ENCODE peak calls at places on chromosomes 4 and X, in five cellular contexts. O, X, B, M and Z are unnamed samples.

GRCh38 chrX:48927125-48927524 is 8.3 kb upstream of the PIM2 start:
- DNase-seq in O (peak; percentile 80), X (no peak), B (no peak), M (no peak), Z (no peak)

GRCh38 chr4:159504634-159505033 is 401.8 kb downstream of the RAPGEF2 start:
- DNase-seq in O (no peak), X (peak; percentile 58), B (peak; percentile 30), M (no peak), Z (no peak)

GRCh38 chr4:129046055-129046959 is 47.0 kb downstream of the SCLT1 start:
- DNase-seq in O (no peak), X (no peak), B (no peak), M (no peak), Z (no peak)

GRCh38 chr4:82618321-82618720 is 56.5 kb upstream of the TMEM150C start:
- DNase-seq in O (no peak), X (no peak), B (peak; percentile 74), M (no peak), Z (no peak)

GRCh38 chr4:139763205-139763604 is 97.6 kb downstream of the MGST2 start:
- DNase-seq in O (peak; percentile 39), X (no peak), B (no peak), M (no peak), Z (no peak)

GRCh38 chrX:51494409-51494808 is 2.0 kb downstream of the NUDT11 start:
- DNase-seq in O (no peak), X (no peak), B (peak; percentile 19), M (no peak), Z (peak; percentile 10)

GRCh38 chrX:48306175-48306574 is 50.3 kb downstream of the SSX3 start:
- DNase-seq in O (no peak), X (no peak), B (no peak), M (no peak), Z (no peak)

GRCh38 chr4:185885604-185886003 is 73.6 kb upstream of the SORBS2 start:
- DNase-seq in O (no peak), X (no peak), B (no peak), M (no peak), Z (no peak)

GRCh38 chr4:120816385-120816784 is 106.1 kb downstream of the PRDM5 start:
- DNase-seq in O (no peak), X (no peak), B (no peak), M (no peak), Z (no peak)

GRCh38 chrX:10140264-10140663 is 16.5 kb upstream of the CLCN4 start:
- DNase-seq in O (no peak), X (no peak), B (no peak), M (no peak), Z (no peak)

GRCh38 chr4:146340798-146341197 is 126.5 kb downstream of the REELD1 start:
- DNase-seq in O (no peak), X (no peak), B (peak; percentile 47), M (no peak), Z (peak; percentile 16)

GRCh38 chr4:1243451-1244080 is 5.4 kb downstream of the CTBP1 start:
- DNase-seq in O (peak; percentile 48), X (no peak), B (peak; percentile 53), M (peak; percentile 78), Z (no peak)

GRCh38 chr4:74030285-74030684 is 8.2 kb downstream of the CXCL3 start:
- DNase-seq in O (no peak), X (no peak), B (no peak), M (no peak), Z (no peak)

GRCh38 chrX:72258174-72258573 is 18.9 kb downstream of the RPS4X start:
- DNase-seq in O (no peak), X (peak; percentile 77), B (peak; percentile 91), M (no peak), Z (no peak)

GRCh38 chr4:19051751-19052296 is 1030.3 kb upstream of the LCORL start:
- DNase-seq in O (no peak), X (no peak), B (no peak), M (no peak), Z (no peak)

GRCh38 chrX:149993989-149994388 is 55.7 kb upstream of the EOLA2 start:
- DNase-seq in O (no peak), X (no peak), B (no peak), M (no peak), Z (no peak)

GRCh38 chr4:151359576-151359975 is 34.2 kb upstream of the SH3D19 start:
- DNase-seq in O (no peak), X (no peak), B (no peak), M (no peak), Z (no peak)

GRCh38 chr4:138092060-138092459 is 150.1 kb downstream of the SLC7A11 start:
- DNase-seq in O (no peak), X (no peak), B (no peak), M (no peak), Z (no peak)

GRCh38 chr4:146135941-146136340 is 39.6 kb upstream of the LSM6 start:
- DNase-seq in O (no peak), X (no peak), B (no peak), M (no peak), Z (no peak)

GRCh38 chrX:10099411-10099810 is 57.4 kb upstream of the CLCN4 start:
- DNase-seq in O (no peak), X (no peak), B (no peak), M (no peak), Z (no peak)

GRCh38 chr4:6279582-6280289 is 10.1 kb downstream of the WFS1 start:
- DNase-seq in O (no peak), X (no peak), B (no peak), M (no peak), Z (no peak)

GRCh38 chrX:38107028-38107427 is 100.7 kb downstream of the SYTL5 start:
- DNase-seq in O (no peak), X (no peak), B (no peak), M (no peak), Z (no peak)

GRCh38 chrX:74178536-74178935 is 125.4 kb upstream of the ZCCHC13 start:
- DNase-seq in O (peak; percentile 78), X (no peak), B (no peak), M (no peak), Z (no peak)

GRCh38 chrX:154322890-154323289 is 27.3 kb downstream of the TKTL1 start:
- DNase-seq in O (no peak), X (no peak), B (no peak), M (no peak), Z (no peak)

GRCh38 chr4:15906024-15906443 is 32.5 kb downstream of the FGFBP1 start:
- DNase-seq in O (peak; percentile 93), X (no peak), B (no peak), M (peak; percentile 89), Z (no peak)

GRCh38 chr4:188107931-188108843 is 1.2 kb downstream of the TRIML2 start:
- DNase-seq in O (peak; percentile 74), X (peak; percentile 38), B (peak; percentile 36), M (no peak), Z (no peak)

DNA sequence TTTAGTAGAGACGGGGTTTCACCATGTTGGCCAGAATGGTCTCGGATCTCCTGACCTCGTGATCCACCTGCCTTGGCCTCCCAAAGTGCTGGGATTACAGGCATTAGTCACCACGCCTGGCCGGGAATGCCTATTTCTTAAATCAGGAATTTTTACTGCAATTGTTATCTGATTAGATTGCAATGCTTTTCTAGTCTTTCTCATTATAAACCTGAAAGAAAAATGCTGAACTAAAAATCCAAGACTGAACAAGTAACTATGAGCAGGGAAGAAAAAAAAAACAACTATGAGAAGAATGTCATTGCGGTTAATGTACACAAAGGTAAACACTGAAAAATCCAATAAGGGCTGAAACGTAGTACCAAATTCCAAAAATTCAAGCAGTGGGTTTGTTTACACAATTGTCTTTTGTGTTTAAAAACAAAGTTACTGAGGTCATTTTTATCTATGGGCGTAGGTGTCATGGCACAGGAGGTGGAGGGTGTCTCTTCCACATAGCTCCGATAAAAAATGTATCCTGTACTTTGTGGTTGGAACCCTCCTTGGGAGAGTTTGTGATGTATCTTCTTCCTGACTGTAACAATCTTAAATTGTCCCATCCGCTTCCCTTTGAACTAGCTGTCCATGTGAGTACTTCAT is 11.0 kb upstream of the TMEM156 start:
- DNase-seq in O (no peak), X (peak; percentile 49), B (no peak), M (no peak), Z (no peak)
- H3K4me3 ChIP-seq in O (peak overlapping the region; percentile 93), X (peak overlapping the region; percentile 71), B (no peak overlapping the region), M (no peak overlapping the region), Z (no peak overlapping the region)

DNA sequence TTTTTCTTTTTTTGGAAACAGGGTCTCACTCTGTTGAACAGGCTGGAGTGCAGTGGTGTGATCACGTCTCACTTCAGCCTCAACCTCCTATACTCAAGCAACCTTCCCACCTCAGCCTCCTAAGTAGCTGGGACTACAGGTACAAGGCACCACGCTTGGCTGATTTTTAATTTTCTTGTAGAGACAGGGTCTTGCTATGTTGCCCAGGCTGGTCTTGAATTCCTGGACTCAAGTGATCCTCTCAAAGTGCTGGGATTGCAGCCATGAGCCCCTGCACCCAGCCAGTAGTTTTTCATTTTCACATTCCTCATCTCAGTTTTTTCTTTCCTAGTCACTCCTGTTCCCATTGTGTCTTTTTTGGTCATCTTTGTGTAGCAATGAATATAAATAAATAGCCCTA is 11.1 kb downstream of the USO1 start:
- DNase-seq in O (no peak), X (no peak), B (no peak), M (no peak), Z (no peak)
- H3K4me3 ChIP-seq in O (no peak overlapping the region), X (no peak overlapping the region), B (no peak overlapping the region), M (no peak overlapping the region), Z (no peak overlapping the region)

DNA sequence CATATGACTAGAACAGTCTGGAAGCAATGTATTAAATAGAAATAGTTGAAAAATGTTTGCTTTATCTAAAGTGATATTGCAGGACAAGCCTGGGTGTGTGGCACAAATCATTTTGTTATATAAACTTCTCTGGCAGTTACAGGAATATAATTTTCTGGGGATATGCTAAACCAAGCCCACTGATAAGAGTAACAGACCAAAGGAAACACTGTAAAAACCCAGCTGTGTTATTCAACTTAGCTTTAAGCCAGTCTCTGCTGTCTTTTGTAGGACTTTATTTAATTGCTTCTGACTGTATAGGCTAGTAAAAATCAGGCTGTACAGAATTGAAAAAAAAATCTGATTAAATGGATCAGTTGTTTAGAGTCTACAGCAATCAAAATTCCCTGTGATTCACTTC is 156.2 kb downstream of the NR3C2 start:
- DNase-seq in O (no peak), X (no peak), B (no peak), M (no peak), Z (no peak)
- H3K4me3 ChIP-seq in O (no peak overlapping the region), X (no peak overlapping the region), B (no peak overlapping the region), M (no peak overlapping the region), Z (no peak overlapping the region)

DNA sequence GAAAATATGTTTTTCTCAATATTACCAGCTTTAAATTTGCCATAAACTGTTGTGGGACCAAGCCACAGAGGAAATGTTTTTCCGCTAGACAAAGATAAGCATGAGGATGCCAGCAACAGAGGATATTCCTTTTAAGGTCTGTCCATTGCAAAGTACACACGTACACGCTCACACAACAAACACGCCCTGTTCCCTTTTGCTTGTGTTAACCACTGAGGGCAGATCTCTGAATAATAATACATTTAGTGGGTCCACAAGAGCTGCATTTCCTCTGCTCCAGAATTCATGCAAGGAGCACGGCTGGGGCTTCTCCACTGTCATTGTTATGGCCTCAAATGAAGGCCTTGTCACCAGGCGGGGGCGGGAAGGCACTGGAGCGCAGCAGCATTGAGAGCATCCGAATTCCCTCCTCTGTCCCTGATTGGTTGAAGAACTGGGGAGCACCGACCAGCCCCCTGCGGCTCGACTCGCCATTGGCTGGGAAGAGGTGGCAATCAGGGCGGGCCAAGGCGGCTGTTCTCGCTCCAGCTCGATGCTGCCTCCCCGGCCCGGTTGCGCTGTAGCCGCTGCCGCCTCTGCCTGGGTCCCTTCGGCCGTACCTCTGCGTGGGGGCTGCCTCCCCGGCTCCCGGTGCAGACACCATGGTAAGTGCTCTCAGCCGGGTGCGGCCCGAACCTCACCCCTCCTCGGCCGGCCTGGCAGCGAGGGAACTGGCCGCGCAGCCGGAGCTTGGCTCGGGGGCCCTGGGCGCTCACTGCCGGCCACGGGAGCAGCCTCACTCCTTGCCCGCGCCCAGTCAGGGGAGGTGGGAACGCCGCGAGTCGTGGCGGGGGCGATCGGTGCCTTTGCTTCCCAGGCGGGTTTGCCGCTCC is at the start of gene GUCY1B1:
- DNase-seq in O (peak; percentile 97), X (peak; percentile 94), B (peak; percentile 93), M (peak; percentile 97), Z (peak; percentile 89)
- H3K4me3 ChIP-seq in O (peak within 1 kb of the TSS; percentile 76), X (peak within 1 kb of the TSS; percentile 66), B (peak within 1 kb of the TSS; percentile 56), M (peak within 1 kb of the TSS; percentile 33), Z (peak within 1 kb of the TSS; percentile 58)